ENCODE peak calls at places on chromosomes 5 and 9, in six cellular contexts. P is mammary epithelial cell, J is HCT116, D is breast epithelium, Y is heart left ventricle, I is upper lobe of left lung. K is an unnamed sample.

GRCh38 chr5:36876389-36876964 is at the start of gene NIPBL:
- DNase-seq in J (peak), I (peak), Y (peak), D (peak), P (peak), K (peak)

GRCh38 chr9:100216178-100216787 is 117.2 kb downstream of the INVS start:
- DNase-seq in D (no peak), Y (peak), J (peak), I (no peak), P (peak), K (peak)

GRCh38 chr5:74763504-74763903 is 3.4 kb downstream of the GFM2 start:
- DNase-seq in J (no peak), I (no peak), P (peak), Y (no peak), D (no peak), K (no peak)

GRCh38 chr5:399296-400281 is 43.4 kb upstream of the EXOC3 start:
- DNase-seq in J (peak), P (peak), D (no peak), I (peak), Y (peak), K (no peak)

GRCh38 chr5:5264727-5265126 is 124.6 kb downstream of the ADAMTS16 start:
- DNase-seq in D (no peak), J (no peak), P (no peak), I (no peak), Y (no peak), K (no peak)

GRCh38 chr9:137411670-137412380 is 11.1 kb downstream of the EXD3 start:
- DNase-seq in Y (peak), D (peak), P (peak), I (peak), J (peak), K (no peak)

GRCh38 chr9:131270171-131271015 is 5.9 kb downstream of the FAM78A start:
- DNase-seq in P (no peak), Y (peak), D (no peak), I (peak), J (no peak), K (peak)

GRCh38 chr9:8679405-8679951 is 879.9 kb upstream of the DMAC1 start:
- DNase-seq in D (no peak), Y (no peak), P (no peak), J (no peak), I (no peak), K (no peak)

GRCh38 chr9:122261469-122261881 is 3.2 kb downstream of the RBM18 start:
- DNase-seq in D (peak), I (no peak), P (peak), Y (peak), J (no peak), K (no peak)

GRCh38 chr9:88551546-88552137 is 16.7 kb downstream of the NXNL2 start:
- DNase-seq in D (no peak), I (no peak), J (no peak), P (no peak), Y (no peak), K (no peak)

GRCh38 chr9:92611621-92612275 is 58.2 kb downstream of the IPPK start:
- DNase-seq in I (peak), J (no peak), Y (no peak), D (no peak), P (no peak), K (no peak)

GRCh38 chr9:28779240-28779639 is 1206.0 kb upstream of the C9orf72 start:
- DNase-seq in J (no peak), P (peak), Y (no peak), D (no peak), I (no peak), K (no peak)

GRCh38 chr9:129697111-129697955 is 31.9 kb downstream of the PRRX2 start:
- DNase-seq in P (no peak), D (no peak), Y (peak), J (no peak), I (peak), K (no peak)

GRCh38 chr5:24899180-24899579 is 254.4 kb upstream of the CDH10 start:
- DNase-seq in Y (no peak), I (no peak), J (no peak), P (no peak), D (no peak), K (no peak)

GRCh38 chr9:136079211-136079915 is 15.7 kb downstream of the NACC2 start:
- DNase-seq in J (no peak), D (no peak), I (peak), Y (no peak), P (no peak), K (no peak)

GRCh38 chr9:76181020-76181641 is 213.1 kb downstream of the RFK start:
- DNase-seq in J (peak), D (no peak), P (peak), Y (no peak), I (no peak), K (no peak)

GRCh38 chr9:128163027-128163515 is 3.0 kb downstream of the BBLN start:
- DNase-seq in D (no peak), I (no peak), J (no peak), Y (no peak), P (no peak), K (no peak)

GRCh38 chr5:180391276-180391675 is 38.1 kb upstream of the GFPT2 start:
- DNase-seq in J (no peak), P (no peak), D (no peak), I (no peak), Y (no peak), K (no peak)

GRCh38 chr9:6229604-6230003 is 14.0 kb downstream of the IL33 start:
- DNase-seq in D (no peak), Y (no peak), J (no peak), P (no peak), I (no peak), K (no peak)

GRCh38 chr9:18075253-18075977 is 398.5 kb upstream of the ADAMTSL1 start:
- DNase-seq in J (no peak), I (no peak), P (no peak), Y (no peak), D (no peak), K (no peak)

GRCh38 chr5:157217289-157218024 is 36.8 kb downstream of the ITK start:
- DNase-seq in D (no peak), J (no peak), Y (no peak), P (no peak), I (no peak), K (peak)

GRCh38 chr5:73256462-73257260 is 83.7 kb downstream of the TMEM174 start:
- DNase-seq in I (no peak), Y (no peak), D (no peak), J (no peak), P (peak), K (no peak)

GRCh38 chr9:93674580-93675335 is 98.4 kb downstream of the PHF2 start:
- DNase-seq in P (no peak), Y (peak), D (peak), J (no peak), I (no peak), K (no peak)

GRCh38 chr5:153147891-153148623 is 342.4 kb upstream of the GRIA1 start:
- DNase-seq in J (no peak), Y (peak), I (no peak), D (no peak), P (peak), K (no peak)

GRCh38 chr5:59769041-59769360 is 124.5 kb downstream of the PDE4D start:
- DNase-seq in Y (no peak), P (no peak), J (no peak), D (no peak), I (no peak), K (no peak)
- H3K27ac ChIP-seq in Y (no peak), P (peak), J (no peak), D (no peak), I (no peak), K (no peak)

DNA sequence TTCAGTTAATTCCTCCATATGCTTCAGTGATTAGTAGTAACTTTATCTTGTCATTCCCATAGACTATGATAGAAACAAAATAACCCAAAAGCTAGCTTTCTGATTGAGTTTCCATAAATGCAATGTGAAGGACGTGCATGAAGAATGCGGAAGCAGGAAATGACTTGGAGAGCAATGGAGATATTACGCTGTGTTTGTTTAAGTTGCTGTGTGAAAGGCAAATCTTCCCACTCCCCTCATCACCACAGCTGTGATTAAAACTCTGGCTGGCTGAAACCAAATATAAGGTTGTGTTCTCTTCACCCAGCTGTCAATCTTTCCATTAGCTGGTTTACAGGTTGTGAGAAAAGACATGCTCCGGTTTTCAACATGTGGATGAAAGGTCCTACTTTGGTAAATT is 83.9 kb downstream of the NR2F1-AS1 start:
- DNase-seq in J (no peak), I (no peak), Y (no peak), P (no peak), D (no peak), K (no peak)
- H3K27ac ChIP-seq in J (no peak), I (no peak), Y (no peak), P (no peak), D (no peak), K (no peak)

DNA sequence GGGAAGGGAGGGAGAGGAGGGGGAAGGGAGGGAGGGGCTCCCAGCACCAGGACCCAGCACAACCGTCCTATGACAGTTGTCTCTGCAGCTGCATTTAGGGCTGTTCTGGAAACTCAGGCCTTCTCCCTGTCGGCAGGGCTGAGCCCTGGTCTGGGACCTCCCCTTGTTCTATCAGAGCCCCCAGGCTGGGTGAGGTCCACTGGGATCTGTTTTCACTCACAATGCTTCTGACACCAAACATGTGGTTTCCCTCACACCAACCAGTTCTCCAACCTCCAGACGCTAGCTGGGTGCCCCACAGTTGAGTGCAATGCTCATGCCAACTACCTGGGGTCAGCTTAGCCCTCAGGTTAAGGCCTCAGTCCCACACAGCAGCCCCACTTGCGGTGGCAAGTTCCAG is 13.7 kb downstream of the ADAMTS2 start:
- DNase-seq in J (no peak), D (no peak), Y (no peak), P (no peak), I (no peak), K (no peak)
- H3K27ac ChIP-seq in J (no peak), D (no peak), Y (no peak), P (no peak), I (no peak), K (no peak)

DNA sequence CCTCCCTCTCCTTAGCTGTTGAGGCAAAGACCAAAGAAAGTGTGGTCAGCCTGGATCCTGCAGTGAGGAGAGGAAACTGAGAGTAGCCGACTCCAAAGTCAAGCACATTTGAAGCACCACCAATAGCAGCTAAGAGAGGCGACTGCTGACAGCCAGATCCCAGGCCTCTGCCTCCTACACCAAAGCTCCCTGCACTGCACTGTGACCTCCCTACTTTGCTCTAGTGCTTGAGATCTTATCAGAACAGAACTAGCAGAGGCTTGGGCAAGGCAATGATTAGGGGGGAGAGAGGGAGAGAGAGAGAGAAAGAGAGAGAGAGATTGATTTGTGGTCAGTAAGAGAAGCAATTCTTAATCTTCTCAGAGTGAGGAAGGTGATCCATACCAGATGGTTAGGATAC is 216.3 kb downstream of the CDK5RAP2 start:
- DNase-seq in Y (no peak), J (no peak), D (no peak), I (no peak), P (no peak), K (no peak)
- H3K27ac ChIP-seq in Y (no peak), J (no peak), D (no peak), I (no peak), P (no peak), K (no peak)

GRCh38 chr5:142322403-142322746 is 2.4 kb downstream of the SPRY4 start:
- DNase-seq in I (no peak), Y (no peak), J (no peak), D (no peak), P (no peak), K (no peak)
- H3K27ac ChIP-seq in I (peak), Y (peak), J (peak), D (peak), P (peak), K (no peak)